ENCODE peak calls at places on chromosomes 12 and 14, in nine cellular contexts. M is endothelial cell, A is ovary, B is BE2C, V is neural crest cell, U is fibroblast of lung, S is colonic mucosa, J is prostate gland, T is heart left ventricle. Y is an unnamed sample.
A peak's percentile ranks its signal among the peaks of the same experiment; 100 is the strongest.

GRCh38 chr14:37864861-37865718 is 269.7 kb downstream of the TTC6 start:
- DNase-seq in V (no peak), M (no peak), U (peak; percentile 60), B (no peak), S (no peak), T (no peak), A (no peak), J (peak; percentile 72), Y (no peak)

GRCh38 chr14:30283822-30284446 is 275.0 kb upstream of the G2E3 start:
- DNase-seq in A (no peak), V (peak; percentile 50), T (no peak), S (peak; percentile 51), U (peak; percentile 68), B (peak; percentile 28), M (peak; percentile 57), J (no peak), Y (no peak)

GRCh38 chr12:104171785-104172563 is 34.0 kb upstream of the NFYB start:
- DNase-seq in S (no peak), V (no peak), A (no peak), T (no peak), J (no peak), M (no peak), U (no peak), B (peak; percentile 14), Y (peak; percentile 80)

GRCh38 chr14:35349496-35349895 is 55.1 kb downstream of the NFKBIA start:
- DNase-seq in T (no peak), B (no peak), U (no peak), V (no peak), S (no peak), M (no peak), A (no peak), J (no peak), Y (no peak)

GRCh38 chr12:13941258-13942249 is 39.8 kb downstream of the GRIN2B start:
- DNase-seq in B (peak; percentile 39), T (peak; percentile 15), S (peak; percentile 84), M (peak; percentile 57), U (peak; percentile 29), A (no peak), J (no peak), V (peak; percentile 43), Y (no peak)

GRCh38 chr14:58663494-58664111 is 25.8 kb downstream of the DACT1 start:
- DNase-seq in S (no peak), B (peak; percentile 51), J (no peak), U (peak; percentile 57), M (no peak), V (no peak), T (no peak), A (no peak), Y (no peak)

GRCh38 chr14:44507183-44507582 is at the start of gene FSCB:
- DNase-seq in B (no peak), J (no peak), M (no peak), U (no peak), A (no peak), S (no peak), T (no peak), V (no peak), Y (no peak)

GRCh38 chr14:57153286-57153685 is 115.4 kb downstream of the EXOC5 start:
- DNase-seq in T (no peak), U (no peak), M (no peak), J (no peak), B (no peak), V (no peak), A (no peak), S (no peak), Y (no peak)

DNA sequence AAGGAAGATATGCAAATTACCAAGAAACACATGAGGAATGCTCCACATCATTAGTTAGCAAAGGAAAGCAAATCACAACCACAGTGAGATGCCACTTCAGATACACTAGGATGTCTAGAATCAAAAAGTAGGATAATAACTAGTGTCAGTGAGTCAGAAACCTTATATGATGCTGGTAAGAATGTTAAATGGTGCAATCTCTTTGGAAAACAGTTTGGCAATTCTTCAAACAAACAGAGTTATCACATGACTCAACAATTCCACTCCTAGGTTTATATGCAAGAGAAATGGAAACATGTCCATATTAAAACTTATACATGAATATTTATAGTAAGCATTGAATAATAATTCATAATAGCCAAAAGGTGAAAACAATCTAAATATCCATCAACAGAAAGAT is 220.9 kb downstream of the FOXG1 start:
- DNase-seq in M (no peak), S (no peak), A (no peak), U (no peak), T (no peak), B (no peak), J (no peak), V (no peak), Y (no peak)
- TF ChIP-seq CTCF in M (no peak), S (no peak), A (no peak), U (no peak), T (no peak), B (no peak), J (no peak), V (no peak), Y (no peak)

DNA sequence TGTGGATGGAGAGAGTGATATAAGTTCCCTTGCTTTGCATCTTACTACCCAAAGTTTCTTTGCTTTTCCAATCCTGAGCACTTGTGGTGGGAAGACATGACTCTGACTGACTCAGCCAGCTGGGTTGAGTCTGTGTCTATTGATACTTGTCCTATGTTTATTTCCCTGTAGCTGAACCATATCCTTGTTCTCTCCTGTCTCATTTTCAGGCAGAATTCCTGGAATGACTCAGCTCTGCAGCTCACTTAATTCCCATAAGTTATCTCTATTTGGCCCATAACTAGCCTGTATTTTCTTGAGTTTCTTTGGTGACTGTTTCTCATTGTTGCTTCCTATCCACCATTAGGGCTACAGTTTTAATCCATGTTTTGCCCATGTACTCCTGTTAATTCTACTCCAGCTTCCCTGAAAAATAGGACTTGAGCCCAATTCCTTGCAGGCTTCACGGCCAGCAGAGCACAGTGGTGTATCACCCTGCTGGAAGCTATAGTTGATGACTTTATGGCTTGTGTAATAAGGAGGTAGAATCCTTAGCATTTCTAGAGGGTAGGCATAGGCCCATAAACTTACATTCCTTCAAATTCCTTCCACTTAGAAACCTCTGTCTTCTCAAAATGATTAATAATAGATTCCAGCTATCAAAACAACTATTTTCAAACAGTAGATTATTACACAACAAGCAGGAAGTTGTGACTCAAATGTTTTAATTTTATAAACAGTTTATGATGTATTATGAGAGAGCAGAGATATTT is 183.1 kb downstream of the TMTC3 start:
- DNase-seq in T (no peak), J (no peak), U (peak; percentile 95), V (no peak), S (no peak), M (no peak), B (no peak), A (no peak), Y (no peak)
- TF ChIP-seq CTCF in T (no peak), J (no peak), U (no peak), V (no peak), S (no peak), M (no peak), B (no peak), A (no peak), Y (peak; percentile 17)

GRCh38 chr12:5556033-5556614 is 124.2 kb downstream of the NTF3 start:
- DNase-seq in B (peak; percentile 61), J (no peak), M (peak; percentile 16), S (peak; percentile 34), V (peak; percentile 18), A (no peak), U (no peak), T (no peak), Y (no peak)
- TF ChIP-seq CTCF in B (peak; percentile 72), J (no peak), M (peak; percentile 59), S (no peak), V (peak; percentile 59), A (no peak), U (no peak), T (peak; percentile 12), Y (peak; percentile 35)

GRCh38 chr12:113598815-113599406 is 127.2 kb upstream of the LHX5 start:
- DNase-seq in T (no peak), U (no peak), B (no peak), J (no peak), S (no peak), M (no peak), V (no peak), A (no peak), Y (no peak)
- TF ChIP-seq CTCF in T (no peak), U (no peak), B (no peak), J (no peak), S (no peak), M (no peak), V (no peak), A (no peak), Y (no peak)

GRCh38 chr12:20546267-20546666 is 148.9 kb upstream of the SLCO1C1 start:
- DNase-seq in T (no peak), S (no peak), M (no peak), B (no peak), J (no peak), V (no peak), U (no peak), A (no peak), Y (no peak)

GRCh38 chr12:20555015-20555414 is 140.1 kb upstream of the SLCO1C1 start:
- DNase-seq in B (no peak), M (no peak), U (no peak), A (no peak), J (no peak), T (no peak), S (no peak), V (no peak), Y (peak; percentile 62)

GRCh38 chr12:20548592-20548991 is 146.5 kb upstream of the SLCO1C1 start:
- DNase-seq in S (no peak), M (no peak), A (no peak), J (no peak), U (no peak), V (no peak), B (no peak), T (no peak), Y (no peak)

GRCh38 chr12:20547788-20548575 is 147.2 kb upstream of the SLCO1C1 start:
- DNase-seq in V (no peak), S (no peak), M (no peak), A (no peak), U (peak; percentile 77), J (no peak), B (no peak), T (peak; percentile 29), Y (no peak)

GRCh38 chr12:20549115-20549719 is 145.9 kb upstream of the SLCO1C1 start:
- DNase-seq in T (peak; percentile 32), U (peak; percentile 68), B (peak; percentile 61), S (peak; percentile 53), V (peak; percentile 16), M (peak; percentile 35), J (no peak), A (no peak), Y (no peak)
- TF ChIP-seq CTCF in T (no peak), U (peak; percentile 92), B (peak; percentile 89), S (peak; percentile 44), V (peak; percentile 78), M (peak; percentile 40), J (no peak), A (peak; percentile 44), Y (peak; percentile 78)

Y was measured in osteocyte.